ENCODE peak calls at places on chromosomes 4 and X, in five cellular contexts. V is K562, Q is HepG2, D is H1, O is GM12878. Y is an unnamed sample.
A peak's percentile ranks its signal among the peaks of the same experiment; 100 is the strongest.

GRCh38 chr4:15400911-15401671 is 26.7 kb upstream of the C1QTNF7 start:
- DNase-seq in V (no peak), Q (no peak), D (no peak), O (no peak), Y (peak; percentile 4)

GRCh38 chr4:151048913-151049312 is 33.8 kb upstream of the LRBA start:
- DNase-seq in V (no peak), Q (no peak), D (peak; percentile 63), O (no peak), Y (no peak)

GRCh38 chrX:17237146-17237545 is 137.9 kb upstream of the NHS start:
- DNase-seq in V (no peak), Q (no peak), D (no peak), O (no peak), Y (no peak)

GRCh38 chr4:19736968-19737756 is 514.5 kb upstream of the SLIT2 start:
- DNase-seq in V (no peak), Q (no peak), D (no peak), O (no peak), Y (no peak)

GRCh38 chrX:96314974-96315373 is 369.7 kb upstream of the DIAPH2 start:
- DNase-seq in V (no peak), Q (peak; percentile 0), D (no peak), O (no peak), Y (no peak)

GRCh38 chr4:182265881-182266280 is 22.7 kb downstream of the TENM3 start:
- DNase-seq in V (no peak), Q (peak; percentile 9), D (no peak), O (no peak), Y (no peak)

GRCh38 chrX:130165181-130165702 is 399 bp downstream of the AIFM1 start:
- DNase-seq in V (no peak), Q (peak; percentile 1), D (no peak), O (no peak), Y (peak; percentile 36)

GRCh38 chr4:5524900-5525299 is 183.5 kb downstream of the EVC2 start:
- DNase-seq in V (no peak), Q (no peak), D (no peak), O (no peak), Y (peak; percentile 32)

GRCh38 chr4:22202351-22203343 is 254.1 kb upstream of the KCNIP4 start:
- DNase-seq in V (no peak), Q (no peak), D (no peak), O (no peak), Y (no peak)

GRCh38 chrX:128973033-128973432 is 550.3 kb downstream of the SMARCA1 start:
- DNase-seq in V (no peak), Q (no peak), D (no peak), O (no peak), Y (no peak)

GRCh38 chr4:26624042-26624441 is 40.2 kb downstream of the TBC1D19 start:
- DNase-seq in V (no peak), Q (no peak), D (no peak), O (no peak), Y (no peak)

GRCh38 chr4:80182237-80182866 is 15.0 kb upstream of the PRDM8 start:
- DNase-seq in V (no peak), Q (no peak), D (no peak), O (no peak), Y (no peak)

GRCh38 chrX:13742397-13743176 is 8.0 kb downstream of the OFD1 start:
- DNase-seq in V (no peak), Q (peak; percentile 21), D (no peak), O (peak; percentile 91), Y (no peak)

GRCh38 chr4:155657985-155658384 is 8.7 kb upstream of the GUCY1A1 start:
- DNase-seq in V (no peak), Q (no peak), D (no peak), O (no peak), Y (no peak)

GRCh38 chr4:25155957-25156356 is 4.3 kb downstream of the SEPSECS start:
- DNase-seq in V (no peak), Q (peak; percentile 45), D (no peak), O (no peak), Y (no peak)

GRCh38 chr4:102789317-102789717 is 28.5 kb upstream of the MANBA start:
- DNase-seq in V (no peak), Q (no peak), D (no peak), O (no peak), Y (no peak)

GRCh38 chr4:53019485-53020382 is 157.6 kb downstream of the RASL11B start:
- DNase-seq in V (peak; percentile 13), Q (peak; percentile 94), D (no peak), O (no peak), Y (no peak)

GRCh38 chr4:101944649-101945048 is 154.1 kb downstream of the BANK1 start:
- DNase-seq in V (no peak), Q (no peak), D (no peak), O (no peak), Y (no peak)

GRCh38 chrX:2640436-2641150 is 50.5 kb upstream of the CD99 start:
- DNase-seq in V (no peak), Q (no peak), D (no peak), O (no peak), Y (no peak)

GRCh38 chrX:20362268-20363002 is 95.7 kb upstream of the RPS6KA3 start:
- DNase-seq in V (no peak), Q (peak; percentile 93), D (no peak), O (no peak), Y (no peak)
- TF ChIP-seq USF2 in V (no peak), Q (no peak), D (no peak), O (no peak), Y (no peak)

GRCh38 chr4:16931336-16931735 is 32.9 kb upstream of the LDB2 start:
- DNase-seq in V (no peak), Q (no peak), D (peak; percentile 35), O (no peak), Y (no peak)

GRCh38 chr4:16931906-16932305 is 33.5 kb upstream of the LDB2 start:
- DNase-seq in V (no peak), Q (no peak), D (no peak), O (no peak), Y (no peak)

DNA sequence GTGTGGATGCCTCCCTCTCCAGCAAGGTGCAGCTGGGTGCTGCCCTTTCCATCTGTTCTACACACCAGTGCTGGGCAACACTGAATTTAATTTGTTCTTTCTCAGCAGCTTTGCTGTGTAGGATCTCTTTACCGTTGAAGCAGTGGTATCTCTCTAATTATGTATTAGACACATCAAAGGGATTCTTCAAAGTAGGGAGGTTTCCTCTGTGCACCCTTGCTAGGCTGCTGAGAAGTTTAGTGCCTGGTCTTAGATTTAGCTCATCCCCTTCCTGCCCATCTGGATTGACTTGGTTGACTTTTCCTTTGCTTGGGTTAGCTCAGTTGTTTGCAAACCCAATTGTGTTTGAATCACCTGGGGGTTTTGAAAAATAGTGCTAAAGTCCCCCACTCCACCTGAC is 27.8 kb upstream of the LDB2 start:
- DNase-seq in V (no peak), Q (no peak), D (no peak), O (no peak), Y (no peak)
- TF ChIP-seq GABPA in V (no peak), Q (no peak), D (no peak), O (no peak), Y (no peak)

DNA sequence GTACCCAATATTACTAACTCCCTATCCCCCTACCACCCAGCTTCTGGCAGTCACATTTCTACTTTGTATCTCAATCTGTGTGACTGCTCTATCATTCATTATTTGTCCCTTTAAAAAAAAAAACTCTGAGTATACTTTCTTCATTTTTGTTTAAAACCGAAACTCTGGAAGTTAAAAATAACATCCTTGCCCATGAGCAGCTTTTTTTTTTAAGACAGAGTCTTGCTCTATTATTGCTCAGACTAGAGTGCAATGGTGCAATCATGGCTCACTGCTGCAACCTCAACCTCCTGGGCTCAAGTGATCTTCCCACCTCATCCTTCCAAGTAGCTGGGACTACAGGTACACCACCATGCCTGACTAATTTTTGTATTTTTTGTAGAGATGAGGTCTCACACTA is 15.8 kb downstream of the UBE2K start:
- DNase-seq in V (no peak), Q (no peak), D (no peak), O (no peak), Y (peak; percentile 18)
- H4K20me1 ChIP-seq in V (peaks cover 7% of the 10 kb centered on the region), Q (peaks cover 38% of the 10 kb centered on the region), D (peaks cover 10% of the 10 kb centered on the region), O (no peaks in the 10 kb centered on the region), Y (peaks cover 89% of the 10 kb centered on the region)

GRCh38 chrX:1394731-1395501 is 3.0 kb upstream of the SLC25A6 start:
- DNase-seq in V (no peak), Q (no peak), D (no peak), O (no peak), Y (no peak)
- TF ChIP-seq USF2 in V (no peak), Q (no peak), D (no peak), O (no peak), Y (no peak)

GRCh38 chr4:48681856-48682255 is 98.2 kb downstream of the FRYL start:
- DNase-seq in V (no peak), Q (peak; percentile 5), D (no peak), O (peak; percentile 35), Y (no peak)
- TF ChIP-seq GABPA in V (no peak), Q (no peak), D (no peak), O (no peak), Y (no peak)

DNA sequence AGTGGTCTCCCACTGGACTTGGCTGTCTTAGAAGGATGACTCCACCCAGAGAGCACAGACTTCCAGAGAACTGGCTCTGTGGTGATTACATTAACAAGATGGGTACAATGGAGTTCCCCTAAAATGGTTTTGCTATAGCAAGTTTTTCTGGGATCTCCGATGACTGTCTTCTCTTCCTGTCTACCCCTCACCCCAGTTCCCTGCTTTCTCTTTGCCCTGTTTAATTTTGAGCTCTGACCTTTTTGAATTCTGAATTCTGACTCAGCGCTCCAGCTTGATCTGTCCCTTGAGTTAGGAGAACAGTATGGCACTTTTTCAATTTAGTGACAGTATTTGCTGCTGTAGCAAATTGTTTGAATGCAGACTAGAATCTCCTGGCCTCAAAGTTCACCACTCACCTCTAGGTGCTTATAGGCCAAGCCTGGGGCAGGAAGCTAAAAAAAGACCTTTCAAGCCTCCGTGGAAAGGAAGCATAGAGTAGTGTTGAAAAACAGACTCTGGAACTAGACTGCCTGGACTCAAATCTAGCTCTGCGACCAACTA is 7.0 kb downstream of the MSN start:
- DNase-seq in V (no peak), Q (no peak), D (no peak), O (no peak), Y (no peak)
- H4K20me1 ChIP-seq in V (peaks cover 52% of the 10 kb centered on the region), Q (no peaks in the 10 kb centered on the region), D (no peaks in the 10 kb centered on the region), O (no peaks in the 10 kb centered on the region), Y (peaks cover 49% of the 10 kb centered on the region)

GRCh38 chr4:119228406-119228805 is 15.9 kb downstream of the USP53 start:
- DNase-seq in V (no peak), Q (no peak), D (no peak), O (no peak), Y (no peak)

GRCh38 chr4:119231517-119231916 is 19.0 kb downstream of the USP53 start:
- DNase-seq in V (no peak), Q (no peak), D (no peak), O (no peak), Y (no peak)

GRCh38 chr4:119233750-119234149 is 21.2 kb downstream of the USP53 start:
- DNase-seq in V (no peak), Q (no peak), D (no peak), O (no peak), Y (peak; percentile 38)

GRCh38 chr4:119230288-119230687 is 17.8 kb downstream of the USP53 start:
- DNase-seq in V (no peak), Q (no peak), D (no peak), O (no peak), Y (no peak)

GRCh38 chr4:119232286-119232685 is 19.8 kb downstream of the USP53 start:
- DNase-seq in V (no peak), Q (no peak), D (no peak), O (no peak), Y (no peak)
- TF ChIP-seq USF2 in V (no peak), Q (no peak), D (no peak), O (no peak), Y (no peak)

Y was measured in SK-N-SH.